ENCODE peak calls at places on chromosomes 12 and 14, in ten cellular contexts. I, J, G, W, Q, K, S, F, X and H are unnamed samples.

GRCh38 chr12:20555771-20556170 is 139.4 kb upstream of the SLCO1C1 start:
- DNase-seq in I (no peak), J (no peak), G (no peak), W (no peak), Q (no peak), K (no peak), S (no peak), F (no peak), X (no peak), H (no peak)

GRCh38 chr12:66740257-66740656 is 61.4 kb upstream of the GRIP1 start:
- DNase-seq in I (no peak), J (no peak), G (no peak), W (no peak), Q (no peak), K (no peak), S (no peak), F (no peak), X (no peak), H (no peak)

GRCh38 chr12:104477812-104478388 is 21.2 kb downstream of the CHST11 start:
- DNase-seq in I (no peak), J (no peak), G (no peak), W (no peak), Q (no peak), K (no peak), S (no peak), F (no peak), X (no peak), H (no peak)

GRCh38 chr14:88667555-88668273 is 104.9 kb downstream of the ZC3H14 start:
- DNase-seq in I (peak), J (peak), G (peak), W (peak), Q (peak), K (peak), S (peak), F (peak), X (peak), H (no peak)

GRCh38 chr12:34405286-34406227 is 383.3 kb downstream of the ALG10 start:
- DNase-seq in I (peak), J (no peak), G (no peak), W (peak), Q (no peak), K (peak), S (peak), F (peak), X (peak), H (peak)

GRCh38 chr12:6966351-6966750 is 4.1 kb downstream of the PHB2 start:
- DNase-seq in I (no peak), J (no peak), G (peak), W (no peak), Q (no peak), K (no peak), S (no peak), F (no peak), X (no peak), H (no peak)

GRCh38 chr14:89373185-89373584 is 43.8 kb downstream of the FOXN3 start:
- DNase-seq in I (no peak), J (no peak), G (no peak), W (no peak), Q (no peak), K (no peak), S (no peak), F (no peak), X (no peak), H (no peak)

GRCh38 chr12:70815866-70816470 is 104.6 kb downstream of the PTPRR start:
- DNase-seq in I (no peak), J (no peak), G (no peak), W (no peak), Q (no peak), K (no peak), S (no peak), F (no peak), X (no peak), H (no peak)

GRCh38 chr12:65695077-65695865 is 129.0 kb upstream of the HMGA2 start:
- DNase-seq in I (peak), J (peak), G (no peak), W (no peak), Q (peak), K (peak), S (no peak), F (peak), X (no peak), H (no peak)

GRCh38 chr14:100887728-100888335 is 15.7 kb downstream of the RTL1 start:
- DNase-seq in I (no peak), J (no peak), G (no peak), W (no peak), Q (no peak), K (no peak), S (no peak), F (no peak), X (no peak), H (no peak)

GRCh38 chr12:131872154-131873046 is 22.0 kb upstream of the ULK1 start:
- DNase-seq in I (no peak), J (peak), G (no peak), W (no peak), Q (no peak), K (peak), S (no peak), F (no peak), X (no peak), H (no peak)

GRCh38 chr12:16155938-16156337 is 121.5 kb downstream of the SLC15A5 start:
- DNase-seq in I (no peak), J (no peak), G (no peak), W (no peak), Q (no peak), K (no peak), S (no peak), F (no peak), X (no peak), H (no peak)

GRCh38 chr12:50572275-50572674 is 67.5 kb downstream of the DIP2B start:
- DNase-seq in I (no peak), J (peak), G (no peak), W (peak), Q (no peak), K (peak), S (no peak), F (no peak), X (no peak), H (no peak)

GRCh38 chr14:89491701-89492381 is 74.8 kb upstream of the FOXN3 start:
- DNase-seq in I (no peak), J (no peak), G (no peak), W (no peak), Q (no peak), K (no peak), S (no peak), F (no peak), X (no peak), H (no peak)

GRCh38 chr12:105204916-105205315 is 31.1 kb downstream of the APPL2 start:
- DNase-seq in I (no peak), J (peak), G (no peak), W (no peak), Q (no peak), K (no peak), S (no peak), F (no peak), X (no peak), H (no peak)

GRCh38 chr12:68521321-68521839 is 89.3 kb upstream of the RAP1B start:
- DNase-seq in I (no peak), J (peak), G (no peak), W (no peak), Q (no peak), K (no peak), S (no peak), F (no peak), X (no peak), H (no peak)

GRCh38 chr12:120775862-120776552 is 50.4 kb downstream of the ACADS start:
- DNase-seq in I (no peak), J (no peak), G (no peak), W (no peak), Q (no peak), K (no peak), S (no peak), F (no peak), X (no peak), H (no peak)
- TF ChIP-seq CTCF in I (peak), J (peak), G (no peak), W (no peak), Q (no peak), K (no peak), S (no peak), F (no peak), X (peak), H (no peak)

GRCh38 chr12:113151655-113152054 is 2.1 kb downstream of the CFAP73 start:
- DNase-seq in I (no peak), J (no peak), G (no peak), W (no peak), Q (no peak), K (no peak), S (no peak), F (no peak), X (no peak), H (no peak)

GRCh38 chr12:113152835-113153814 is 3.6 kb downstream of the CFAP73 start:
- DNase-seq in I (peak), J (peak), G (peak), W (no peak), Q (no peak), K (peak), S (peak), F (peak), X (peak), H (no peak)

GRCh38 chr12:113152196-113152834 is 2.8 kb downstream of the CFAP73 start:
- DNase-seq in I (no peak), J (no peak), G (no peak), W (no peak), Q (no peak), K (no peak), S (no peak), F (no peak), X (no peak), H (no peak)

GRCh38 chr12:113146999-113147398 is 2.5 kb upstream of the CFAP73 start:
- DNase-seq in I (no peak), J (no peak), G (no peak), W (no peak), Q (no peak), K (no peak), S (no peak), F (no peak), X (no peak), H (no peak)

DNA sequence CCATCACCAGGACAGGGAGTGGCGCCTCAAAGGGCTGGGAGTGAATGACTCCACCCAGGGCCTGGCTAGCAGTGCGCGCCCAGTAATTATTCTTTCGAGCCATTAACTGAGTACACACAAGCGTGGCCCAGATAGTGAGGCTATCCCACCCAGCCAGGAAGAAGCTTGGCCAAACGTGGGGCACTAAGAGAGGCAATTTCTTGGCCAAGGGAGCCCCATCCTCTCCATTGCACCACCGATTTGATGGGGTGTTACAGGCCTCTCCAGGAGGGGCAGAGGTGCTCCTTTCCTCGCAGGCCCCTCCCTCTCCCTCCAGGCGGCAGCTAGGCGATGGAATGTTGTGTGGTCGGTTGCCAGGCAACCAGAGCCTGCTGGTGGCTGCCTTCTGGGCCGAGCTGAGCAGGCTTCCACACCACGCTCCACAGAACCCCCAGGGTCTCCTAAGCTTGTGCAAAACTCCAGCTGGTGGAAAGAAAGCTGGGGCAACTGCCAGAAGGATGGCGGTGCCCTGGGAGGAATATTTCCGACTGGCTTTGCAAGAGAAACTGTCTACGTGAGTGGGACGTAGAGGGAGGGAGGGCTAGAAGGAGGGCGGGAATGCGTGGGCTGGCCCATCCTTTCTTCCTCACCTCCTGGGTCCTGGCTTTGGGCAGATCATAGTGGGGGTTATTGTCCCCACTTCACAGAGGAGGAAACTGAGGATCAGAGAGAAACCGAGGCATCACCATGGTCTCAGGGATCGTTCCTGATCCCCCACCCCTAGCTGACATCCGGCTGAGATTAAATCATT is at the start of gene CFAP73:
- DNase-seq in I (peak), J (peak), G (no peak), W (no peak), Q (peak), K (peak), S (peak), F (peak), X (peak), H (no peak)
- TF ChIP-seq CTCF in I (no peak), J (no peak), G (no peak), W (no peak), Q (no peak), K (no peak), S (no peak), F (no peak), X (peak), H (no peak)

DNA sequence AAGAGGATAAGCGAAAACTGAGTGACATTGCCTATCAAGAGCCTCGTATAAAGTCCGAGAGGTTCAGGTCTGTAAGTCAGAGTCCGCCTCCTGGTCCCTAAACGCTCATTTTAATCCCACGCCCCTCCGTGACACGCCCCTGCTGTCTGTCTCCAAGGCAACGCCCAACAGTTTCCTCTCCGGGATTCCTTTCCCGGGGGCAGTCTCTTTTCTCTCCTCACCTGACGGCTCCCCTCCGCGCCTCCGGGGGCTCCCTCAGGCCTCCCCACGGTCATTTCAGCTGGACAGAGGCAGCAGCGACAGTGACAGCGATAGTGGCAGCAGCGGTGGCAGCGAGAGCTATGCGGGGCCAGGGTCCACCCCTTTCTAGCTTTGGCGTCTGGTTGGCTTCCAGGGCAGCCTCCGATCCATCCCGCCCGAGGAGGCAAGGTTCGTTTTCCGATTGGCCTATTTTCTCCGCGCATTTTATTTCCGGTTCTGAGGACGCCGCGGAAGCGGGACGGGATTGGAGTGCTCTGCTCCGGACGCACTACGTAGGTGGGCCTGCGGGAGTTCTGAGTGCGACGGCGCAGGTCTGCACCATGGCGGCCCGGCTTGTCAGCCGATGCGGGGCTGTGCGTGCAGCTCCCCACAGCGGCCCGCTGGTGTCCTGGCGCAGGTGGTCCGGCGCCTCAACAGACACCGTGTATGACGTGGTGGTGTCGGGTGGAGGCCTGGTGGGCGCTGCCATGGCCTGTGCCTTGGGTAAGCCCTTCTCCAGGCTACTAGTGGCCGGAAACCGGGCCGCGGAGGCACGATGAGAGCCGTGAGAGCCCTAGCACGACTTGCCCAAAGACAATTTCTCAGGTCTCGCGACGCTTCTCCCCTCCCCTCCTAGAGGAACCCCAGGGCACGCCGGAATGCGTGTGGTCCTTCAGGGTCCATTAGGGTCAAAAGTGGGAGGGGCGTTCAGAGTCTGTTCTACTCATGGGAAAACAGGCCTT is at the start of the genes COQ6 and FAM161B:
- DNase-seq in I (peak), J (peak), G (peak), W (peak), Q (peak), K (peak), S (peak), F (peak), X (peak), H (peak)
- TF ChIP-seq CTCF in I (no peak), J (peak), G (peak), W (peak), Q (no peak), K (peak), S (peak), F (peak), X (peak), H (no peak)

DNA sequence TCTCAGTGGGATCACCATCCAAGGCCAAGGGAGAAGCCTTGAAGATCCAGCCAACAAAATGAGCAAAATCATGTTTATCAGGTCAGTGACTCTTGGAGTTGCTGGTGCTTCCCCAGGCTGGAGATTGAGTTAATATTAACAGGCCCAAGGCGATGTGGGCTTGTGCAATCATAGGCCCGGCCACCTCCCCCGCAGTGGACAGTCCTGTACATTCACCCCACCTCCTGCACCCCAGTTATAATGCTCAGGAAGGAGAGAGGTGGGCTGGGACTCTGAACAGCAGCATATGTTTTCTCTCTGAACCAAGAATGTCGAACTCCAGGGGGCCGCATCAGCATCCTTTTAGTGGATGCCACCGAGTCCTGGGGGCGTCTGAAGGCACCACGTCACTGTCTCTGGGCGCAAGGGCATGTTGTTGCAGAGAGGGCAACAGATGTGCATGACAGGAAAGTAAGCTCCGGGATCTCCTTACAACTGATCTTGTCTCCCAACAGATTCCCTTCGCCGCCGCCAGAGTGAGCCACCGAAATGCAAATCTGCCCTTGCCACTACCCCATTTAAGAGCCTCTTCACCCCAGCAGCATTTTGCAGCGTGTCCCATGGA is 32.2 kb upstream of the SERPINA6 start:
- DNase-seq in I (peak), J (no peak), G (no peak), W (no peak), Q (no peak), K (peak), S (peak), F (peak), X (no peak), H (no peak)
- TF ChIP-seq CTCF in I (peak), J (peak), G (no peak), W (peak), Q (peak), K (peak), S (no peak), F (peak), X (peak), H (no peak)

GRCh38 chr12:76878899-76879709 is at the start of gene CSRP2:
- DNase-seq in I (peak), J (peak), G (peak), W (peak), Q (peak), K (peak), S (peak), F (peak), X (peak), H (peak)
- TF ChIP-seq CTCF in I (peak), J (peak), G (no peak), W (peak), Q (peak), K (peak), S (peak), F (no peak), X (peak), H (no peak)